ENCODE peak calls at places on chromosomes 7 and 10, in seven cellular contexts. U is trophoblast cell; C is cardiac muscle cell; P is spleen; F is heart left ventricle; K is astrocyte; V is CD4-positive, CD25-positive, alpha-beta regulatory T cell. X is an unnamed sample.

GRCh38 chr10:126253613-126254002 is 134.7 kb downstream of the ADAM12 start:
- DNase-seq in U (no peak), C (no peak), P (no peak), F (no peak), K (no peak), V (no peak), X (no peak)

GRCh38 chr7:36278767-36279171 is 110.9 kb upstream of the ANLN start:
- DNase-seq in U (no peak), C (peak; percentile 42), P (no peak), F (no peak), K (peak; percentile 74), V (no peak), X (peak; percentile 82)

GRCh38 chr7:26891400-26892355 is 27.3 kb upstream of the SKAP2 start:
- DNase-seq in U (no peak), C (no peak), P (no peak), F (no peak), K (peak; percentile 41), V (no peak), X (no peak)

GRCh38 chr7:141737836-141738591 is at the start of gene SSBP1:
- DNase-seq in U (peak; percentile 99), C (peak; percentile 96), P (peak; percentile 95), F (peak; percentile 90), K (peak; percentile 93), V (peak; percentile 84), X (peak; percentile 98)

GRCh38 chr10:7293378-7293920 is 117.4 kb downstream of the SFMBT2 start:
- DNase-seq in U (no peak), C (no peak), P (no peak), F (no peak), K (no peak), V (no peak), X (no peak)

GRCh38 chr7:51123322-51124021 is 193.1 kb downstream of the COBL start:
- DNase-seq in U (peak; percentile 91), C (no peak), P (no peak), F (peak; percentile 40), K (peak; percentile 84), V (no peak), X (peak; percentile 87)

GRCh38 chr10:44334621-44335184 is 50.2 kb downstream of the CXCL12 start:
- DNase-seq in U (no peak), C (no peak), P (no peak), F (no peak), K (peak; percentile 73), V (no peak), X (peak; percentile 67)

GRCh38 chr10:77594171-77594783 is 43.3 kb downstream of the KCNMA1 start:
- DNase-seq in U (no peak), C (no peak), P (peak; percentile 52), F (no peak), K (no peak), V (no peak), X (no peak)

GRCh38 chr10:90675621-90676020 is 182.2 kb downstream of the HTR7 start:
- DNase-seq in U (no peak), C (no peak), P (no peak), F (no peak), K (peak; percentile 67), V (no peak), X (peak; percentile 22)

GRCh38 chr10:18149401-18149800 is 9.2 kb downstream of the CACNB2 start:
- DNase-seq in U (no peak), C (no peak), P (no peak), F (no peak), K (no peak), V (no peak), X (no peak)

GRCh38 chr10:60139798-60140566 is 233.6 kb upstream of the CCDC6 start:
- DNase-seq in U (peak; percentile 96), C (peak; percentile 5), P (no peak), F (no peak), K (peak; percentile 81), V (no peak), X (peak; percentile 69)

GRCh38 chr10:121774404-121774803 is 153.4 kb downstream of the ATE1 start:
- DNase-seq in U (peak; percentile 42), C (no peak), P (no peak), F (no peak), K (peak; percentile 39), V (no peak), X (peak; percentile 25)

GRCh38 chr10:42836771-42837468 is 54.3 kb downstream of the BMS1 start:
- DNase-seq in U (peak; percentile 37), C (peak; percentile 36), P (no peak), F (no peak), K (peak; percentile 18), V (no peak), X (peak; percentile 34)

GRCh38 chr7:7967909-7968543 is 570 bp upstream of the GLCCI1 start:
- DNase-seq in U (no peak), C (no peak), P (no peak), F (no peak), K (no peak), V (no peak), X (no peak)

GRCh38 chr10:124529661-124530214 is 68.1 kb downstream of the LHPP start:
- DNase-seq in U (no peak), C (no peak), P (no peak), F (no peak), K (no peak), V (no peak), X (no peak)

GRCh38 chr7:104650991-104651680 is 322.7 kb downstream of the LHFPL3 start:
- DNase-seq in U (no peak), C (no peak), P (no peak), F (no peak), K (peak; percentile 6), V (no peak), X (no peak)

GRCh38 chr7:138837627-138838026 is 39.6 kb upstream of the ATP6V0A4 start:
- DNase-seq in U (no peak), C (no peak), P (peak; percentile 72), F (peak; percentile 42), K (no peak), V (no peak), X (no peak)

GRCh38 chr10:103912759-103913158 is 5.2 kb downstream of the STN1 start:
- DNase-seq in U (no peak), C (no peak), P (no peak), F (no peak), K (no peak), V (no peak), X (no peak)
- H3K4me1 ChIP-seq in U (peaks cover 7% of the 10 kb centered on the region), C (peaks cover 14% of the 10 kb centered on the region), P (peaks cover 95% of the 10 kb centered on the region), F (peaks cover 8% of the 10 kb centered on the region), K (peaks cover 32% of the 10 kb centered on the region), V (peaks cover 94% of the 10 kb centered on the region), X (peaks cover 50% of the 10 kb centered on the region)

GRCh38 chr7:75946207-75946855 is 31.4 kb downstream of the POR start:
- DNase-seq in U (no peak), C (no peak), P (no peak), F (no peak), K (no peak), V (no peak), X (no peak)

GRCh38 chr7:75948179-75948578 is 33.2 kb downstream of the POR start:
- DNase-seq in U (no peak), C (no peak), P (no peak), F (no peak), K (no peak), V (no peak), X (no peak)

GRCh38 chr7:75945297-75946168 is 30.6 kb downstream of the POR start:
- DNase-seq in U (no peak), C (peak; percentile 61), P (no peak), F (peak; percentile 41), K (no peak), V (no peak), X (peak; percentile 36)

GRCh38 chr7:75943864-75944263 is 28.9 kb downstream of the POR start:
- DNase-seq in U (no peak), C (no peak), P (no peak), F (no peak), K (no peak), V (no peak), X (no peak)

GRCh38 chr7:75944507-75944906 is 29.6 kb downstream of the POR start:
- DNase-seq in U (no peak), C (no peak), P (no peak), F (no peak), K (no peak), V (no peak), X (no peak)
- H3K36me3 ChIP-seq in U (peaks cover 8% of the 10 kb centered on the region), C (no peaks in the 10 kb centered on the region), P (no peaks in the 10 kb centered on the region), F (no peaks in the 10 kb centered on the region), K (no peaks in the 10 kb centered on the region), V (peaks cover 3% of the 10 kb centered on the region), X (peaks cover 41% of the 10 kb centered on the region)

DNA sequence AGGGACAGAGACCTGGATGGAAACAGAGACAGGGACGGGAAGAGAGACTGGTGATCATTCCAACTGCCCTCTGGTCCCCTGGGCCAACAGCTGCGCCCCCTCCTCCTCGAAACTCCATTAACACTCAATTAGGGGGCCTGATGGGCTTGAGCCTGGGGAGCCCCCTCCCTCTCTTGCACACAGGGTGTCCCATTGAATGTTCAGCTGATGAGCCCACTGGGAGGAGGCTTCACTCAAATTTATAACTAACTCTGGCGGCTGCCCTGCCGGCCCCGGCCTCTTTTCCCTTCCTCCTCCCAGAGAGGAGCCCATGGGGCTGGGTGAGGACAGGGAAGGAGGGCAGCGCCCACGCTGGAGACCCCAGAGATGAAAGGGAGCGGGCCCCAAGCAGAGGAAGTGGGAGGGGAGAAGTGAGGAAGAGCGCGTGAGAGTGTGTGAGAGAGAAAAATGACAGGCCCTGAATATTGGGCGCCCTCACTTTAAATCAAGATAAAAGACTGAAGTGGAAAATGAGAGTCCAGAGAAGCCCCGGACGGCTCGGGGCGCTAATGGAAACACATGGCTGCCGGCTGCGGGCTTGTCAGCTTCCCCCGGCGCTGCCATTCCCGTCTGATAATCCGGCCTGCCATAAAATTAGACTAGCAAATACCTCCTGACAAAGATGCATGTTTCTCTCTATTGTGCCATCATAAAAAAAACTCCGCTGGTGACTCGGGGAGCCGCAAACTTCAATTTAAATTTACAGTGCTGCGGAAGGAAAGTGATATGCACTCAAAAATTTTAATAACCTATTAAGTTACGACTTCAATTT is 58.0 kb upstream of the PAX2 start:
- DNase-seq in U (no peak), C (no peak), P (peak; percentile 30), F (no peak), K (no peak), V (no peak), X (no peak)
- H3K27me3 ChIP-seq in U (peaks cover 31% of the 10 kb centered on the region), C (peaks cover 72% of the 10 kb centered on the region), P (peaks cover 100% of the 10 kb centered on the region), F (peaks cover 93% of the 10 kb centered on the region), K (peaks cover 71% of the 10 kb centered on the region), V (peaks cover 24% of the 10 kb centered on the region), X (peaks cover 86% of the 10 kb centered on the region)

GRCh38 chr10:85177767-85178166 is 849.4 kb downstream of the CCSER2 start:
- DNase-seq in U (no peak), C (peak; percentile 36), P (no peak), F (no peak), K (no peak), V (no peak), X (no peak)
- H3K4me1 ChIP-seq in U (no peaks in the 10 kb centered on the region), C (peaks cover 14% of the 10 kb centered on the region), P (no peaks in the 10 kb centered on the region), F (no peaks in the 10 kb centered on the region), K (no peaks in the 10 kb centered on the region), V (no peaks in the 10 kb centered on the region), X (peaks cover 2% of the 10 kb centered on the region)

X was measured in adipocyte.